ENCODE peak calls at places on chromosomes 13 and 19, in nine cellular contexts. Z is AG04450, I is dorsolateral prefrontal cortex, J is nephron progenitor cell, V is progenitor cell of endocrine pancreas, S is tibial artery, R is Peyer's patch, Y is A549, D is retinal pigment epithelial cell. X is an unnamed sample.
A peak's percentile ranks its signal among the peaks of the same experiment; 100 is the strongest.

GRCh38 chr19:51440846-51441409 is 17.3 kb downstream of the SIGLEC8 start:
- DNase-seq in D (no peak), J (no peak), Y (no peak), I (no peak), Z (no peak), R (no peak), S (no peak), V (no peak), X (no peak)

GRCh38 chr13:49933511-49933910 is 2.6 kb downstream of the SPRYD7 start:
- DNase-seq in I (no peak), Y (no peak), Z (no peak), J (no peak), D (no peak), S (no peak), R (no peak), V (no peak), X (no peak)

GRCh38 chr19:6590458-6591319 is at the start of gene CD70:
- DNase-seq in I (no peak), R (peak; percentile 66), J (peak; percentile 54), Z (no peak), V (no peak), D (no peak), Y (peak; percentile 69), S (no peak), X (peak; percentile 63)

GRCh38 chr19:2324220-2324948 is 4.0 kb downstream of the LSM7 start:
- DNase-seq in R (peak; percentile 80), V (no peak), D (no peak), Z (no peak), J (no peak), Y (no peak), S (no peak), I (no peak), X (no peak)

GRCh38 chr19:29655648-29656335 is 9.5 kb upstream of the PLEKHF1 start:
- DNase-seq in D (no peak), J (no peak), I (no peak), V (no peak), S (peak; percentile 50), Y (no peak), Z (no peak), R (peak; percentile 25), X (no peak)

GRCh38 chr13:32530841-32531253 is 7.7 kb downstream of the N4BP2L2 start:
- DNase-seq in S (no peak), V (no peak), D (no peak), J (no peak), Z (peak; percentile 58), Y (no peak), I (no peak), R (no peak), X (peak; percentile 33)

GRCh38 chr19:49558591-49558990 is 21.8 kb downstream of the NOSIP start:
- DNase-seq in J (no peak), Z (no peak), V (no peak), D (no peak), I (no peak), R (no peak), Y (no peak), S (no peak), X (no peak)

GRCh38 chr13:109148243-109148642 is 518.8 kb downstream of the MYO16 start:
- DNase-seq in S (no peak), D (no peak), V (no peak), Y (no peak), I (no peak), R (no peak), J (no peak), Z (peak; percentile 67), X (peak; percentile 68)

GRCh38 chr19:48367855-48368254 is 3.7 kb downstream of the SYNGR4 start:
- DNase-seq in I (no peak), Y (no peak), S (no peak), D (no peak), R (no peak), Z (no peak), V (no peak), J (no peak), X (no peak)

GRCh38 chr19:18922228-18922985 is 2.9 kb downstream of the DDX49 start:
- DNase-seq in V (no peak), R (no peak), I (no peak), D (no peak), J (no peak), S (no peak), Y (no peak), Z (no peak), X (no peak)

GRCh38 chr13:83780201-83780600 is 102.1 kb downstream of the SLITRK1 start:
- DNase-seq in I (no peak), D (no peak), S (no peak), Y (no peak), Z (no peak), J (peak; percentile 10), R (no peak), V (no peak), X (peak; percentile 14)

GRCh38 chr13:113743366-113744195 is 15.4 kb upstream of the TMEM255B start:
- DNase-seq in R (no peak), D (no peak), Z (no peak), I (no peak), J (no peak), Y (no peak), S (no peak), V (no peak), X (no peak)

GRCh38 chr19:2888739-2889224 is 11.9 kb upstream of the ZNF57 start:
- DNase-seq in I (no peak), J (no peak), R (peak; percentile 62), Y (no peak), D (no peak), Z (no peak), V (no peak), S (peak; percentile 66), X (no peak)

GRCh38 chr13:110711778-110712070 is 1.8 kb upstream of the ING1 start:
- DNase-seq in R (no peak), S (no peak), I (no peak), V (no peak), Y (no peak), Z (no peak), D (no peak), J (no peak), X (no peak)

GRCh38 chr19:49363265-49364082 is at the start of gene DKKL1:
- DNase-seq in Z (peak; percentile 98), J (peak; percentile 100), S (peak; percentile 100), Y (peak; percentile 98), I (peak; percentile 40), R (peak; percentile 96), D (peak; percentile 91), V (peak; percentile 99), X (peak; percentile 100)

GRCh38 chr13:24218977-24219376 is 58.5 kb downstream of the SPATA13 start:
- DNase-seq in J (no peak), V (no peak), R (no peak), S (no peak), I (no peak), Y (no peak), Z (no peak), D (peak; percentile 66), X (no peak)

GRCh38 chr19:5113633-5114586 is 145.0 kb downstream of the KDM4B start:
- DNase-seq in V (no peak), Z (no peak), D (no peak), R (no peak), J (no peak), I (no peak), Y (no peak), S (no peak), X (no peak)

DNA sequence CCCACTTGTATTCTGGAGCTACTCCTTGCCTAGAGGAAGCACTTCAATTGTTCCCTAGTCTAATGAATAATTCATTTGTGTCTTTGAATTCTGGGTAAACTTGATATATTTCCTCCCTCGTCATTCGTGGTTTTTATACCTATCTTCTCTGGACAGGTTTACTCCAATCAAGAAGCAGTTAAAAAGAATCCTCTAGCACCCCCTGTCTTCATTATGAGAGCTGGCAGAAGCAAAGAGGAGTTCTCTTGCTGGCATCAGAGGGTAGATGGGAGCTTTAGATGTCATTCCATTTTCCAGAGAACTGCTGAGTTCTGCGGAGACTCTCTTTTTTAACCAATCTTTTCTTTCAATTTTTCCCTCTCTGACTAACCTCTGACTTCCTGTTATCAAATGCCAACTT is 627.7 kb downstream of the FGF9 start:
- DNase-seq in V (no peak), Z (no peak), I (no peak), J (no peak), S (no peak), D (no peak), Y (no peak), R (no peak), X (no peak)
- TF ChIP-seq CTCF in V (no peak), Z (no peak), I (no peak), J (no peak), S (no peak), D (no peak), Y (no peak), R (peak; percentile 16), X (no peak)

DNA sequence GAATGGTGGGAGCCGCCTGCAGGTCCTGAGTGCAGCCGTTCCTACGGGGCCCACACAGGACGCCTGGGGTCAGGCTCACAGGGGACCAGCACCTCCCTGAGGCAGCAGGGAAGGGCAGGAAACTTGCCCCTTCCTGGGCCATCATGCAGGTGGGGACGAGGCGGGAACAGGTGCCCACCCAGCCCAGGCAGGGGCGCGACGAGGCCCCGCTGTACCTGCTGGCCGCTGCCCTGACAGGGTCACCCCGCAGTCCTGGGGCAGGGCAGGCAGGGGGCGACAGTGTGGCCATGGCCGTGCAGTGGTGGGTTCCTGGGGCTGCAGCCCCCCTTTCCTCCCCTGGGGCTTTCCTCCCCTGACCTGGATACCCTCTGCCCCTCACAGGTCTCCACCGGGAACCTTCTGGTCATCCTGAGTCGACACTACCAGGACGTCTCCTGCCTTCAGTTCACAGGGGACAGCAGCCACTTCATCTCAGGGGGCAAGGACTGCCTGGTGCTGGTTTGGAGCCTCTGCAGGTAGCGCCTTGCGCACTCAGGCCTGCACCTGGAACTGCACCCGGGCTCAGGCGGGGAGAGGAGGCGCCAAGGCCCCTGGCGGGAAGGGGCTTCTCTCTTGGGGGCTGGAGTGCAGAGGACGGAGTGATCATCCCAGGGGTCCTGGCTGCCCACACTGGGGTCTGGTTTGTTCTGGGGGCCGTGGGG is 5.4 kb downstream of the WDR18 start:
- DNase-seq in J (no peak), S (no peak), V (no peak), D (no peak), R (no peak), Z (no peak), Y (no peak), I (no peak), X (no peak)
- TF ChIP-seq CTCF in J (peak; percentile 23), S (no peak), V (peak; percentile 28), D (peak; percentile 47), R (no peak), Z (peak; percentile 29), Y (no peak), I (no peak), X (peak; percentile 21)

GRCh38 chr19:10384580-10384979 is 4.2 kb upstream of the TYK2 start:
- DNase-seq in Y (no peak), S (no peak), V (no peak), D (no peak), J (no peak), I (no peak), Z (no peak), R (no peak), X (no peak)
- TF ChIP-seq CTCF in Y (no peak), S (no peak), V (no peak), D (no peak), J (no peak), I (no peak), Z (no peak), R (no peak), X (no peak)

DNA sequence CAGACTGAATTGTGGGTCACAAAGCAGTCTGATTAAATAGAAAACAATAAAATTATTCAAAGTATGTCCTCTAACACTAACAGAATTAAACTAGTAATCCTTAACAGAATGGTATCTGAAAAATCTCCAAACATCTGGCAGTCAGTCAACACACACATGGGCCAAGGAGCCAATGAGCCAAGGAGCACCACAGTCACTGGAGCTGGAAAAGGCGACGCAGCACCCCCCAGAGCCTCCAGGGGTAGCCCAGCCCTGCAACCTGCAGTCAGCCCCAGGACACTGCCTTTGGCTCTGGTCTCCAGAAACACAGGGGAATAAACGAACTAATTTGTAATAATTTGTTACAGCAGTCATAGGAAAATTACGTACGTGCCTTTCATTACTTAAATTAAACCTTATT is 12.3 kb downstream of the TUBGCP3 start:
- DNase-seq in Y (no peak), R (no peak), S (no peak), V (no peak), J (no peak), Z (no peak), I (no peak), D (no peak), X (no peak)
- TF ChIP-seq CTCF in Y (no peak), R (no peak), S (no peak), V (no peak), J (no peak), Z (no peak), I (no peak), D (peak; percentile 16), X (no peak)

X was measured in MCF 10A.